ENCODE peak calls at places on chromosomes 13 and 19, in six cellular contexts. V is IMR-90, C is stomach, G is thyroid gland, J is testis, P is GM12892. A is an unnamed sample.

GRCh38 chr13:34587586-34587985 is 354.5 kb upstream of the NBEA start:
- DNase-seq in C (no peak), P (no peak), J (no peak), V (no peak), G (no peak), A (no peak)

GRCh38 chr13:50911051-50911690 is 1.6 kb downstream of the RNASEH2B start:
- DNase-seq in V (no peak), J (no peak), G (no peak), P (no peak), C (no peak), A (no peak)

GRCh38 chr13:64471916-64472315 is 2758.2 kb downstream of the PCDH9 start:
- DNase-seq in G (no peak), P (no peak), C (no peak), J (no peak), V (peak), A (no peak)

GRCh38 chr13:38685974-38686571 is 804 bp upstream of the FREM2 start:
- DNase-seq in V (no peak), C (no peak), G (peak), J (peak), P (no peak), A (peak)

GRCh38 chr19:16605552-16605951 is 22.5 kb downstream of the MED26 start:
- DNase-seq in P (no peak), C (no peak), J (no peak), V (no peak), G (peak), A (no peak)

GRCh38 chr19:23766951-23767350 is 8.3 kb upstream of the ZNF681 start:
- DNase-seq in P (no peak), G (no peak), V (no peak), J (no peak), C (no peak), A (no peak)

GRCh38 chr13:98975822-98976261 is 2.0 kb downstream of the DOCK9 start:
- DNase-seq in C (no peak), J (no peak), V (no peak), G (no peak), P (no peak), A (no peak)

GRCh38 chr19:41297628-41298326 is 12.2 kb upstream of the CCDC97 start:
- DNase-seq in V (no peak), C (peak), G (no peak), J (no peak), P (peak), A (peak)

GRCh38 chr13:41224113-41225110 is 30.0 kb upstream of the KBTBD7 start:
- DNase-seq in J (no peak), V (peak), C (no peak), G (no peak), P (no peak), A (no peak)

GRCh38 chr13:61086052-61086451 is 329.6 kb downstream of the PCDH20 start:
- DNase-seq in P (no peak), C (no peak), J (no peak), G (no peak), V (no peak), A (no peak)

GRCh38 chr19:12997225-12997966 is 2.1 kb downstream of the NFIX start:
- DNase-seq in G (no peak), V (no peak), C (no peak), P (no peak), J (no peak), A (no peak)

GRCh38 chr19:40245506-40246128 is 19.1 kb upstream of the CCNP start:
- DNase-seq in P (no peak), V (no peak), G (no peak), J (no peak), C (no peak), A (no peak)

GRCh38 chr13:110251227-110251791 is 55.6 kb downstream of the COL4A1 start:
- DNase-seq in P (no peak), C (no peak), V (no peak), G (no peak), J (peak), A (peak)

GRCh38 chr19:35164418-35164817 is 9.9 kb downstream of the FXYD5 start:
- DNase-seq in G (no peak), C (no peak), P (no peak), J (no peak), V (no peak), A (no peak)

GRCh38 chr19:18637644-18638630 is 1.1 kb downstream of the KLHL26 start:
- DNase-seq in C (peak), J (no peak), G (peak), P (no peak), V (no peak), A (peak)

GRCh38 chr19:38527466-38528136 is 90.2 kb downstream of the MAP4K1 start:
- DNase-seq in G (no peak), C (no peak), J (peak), V (no peak), P (no peak), A (no peak)

GRCh38 chr19:8630796-8631424 is 477 bp downstream of the NFILZ start:
- DNase-seq in V (no peak), P (no peak), G (no peak), J (no peak), C (no peak), A (no peak)

GRCh38 chr13:30976041-30976440 is 43.6 kb downstream of the TEX26 start:
- DNase-seq in P (no peak), G (no peak), V (no peak), C (no peak), J (no peak), A (no peak)

GRCh38 chr13:28545583-28546333 is 50.8 kb upstream of the FLT1 start:
- DNase-seq in V (no peak), P (no peak), J (no peak), C (no peak), G (no peak), A (no peak)

GRCh38 chr13:26219726-26220125 is 2.4 kb downstream of the RNF6 start:
- DNase-seq in G (no peak), P (no peak), C (no peak), V (peak), J (no peak), A (no peak)

GRCh38 chr13:93338906-93339305 is 112.3 kb downstream of the GPC6 start:
- DNase-seq in V (peak), J (no peak), P (no peak), G (no peak), C (no peak), A (no peak)

GRCh38 chr13:93336733-93337132 is 110.1 kb downstream of the GPC6 start:
- DNase-seq in G (no peak), V (no peak), C (no peak), P (no peak), J (no peak), A (no peak)

GRCh38 chr13:93338030-93338429 is 111.4 kb downstream of the GPC6 start:
- DNase-seq in C (no peak), G (no peak), J (no peak), P (no peak), V (no peak), A (no peak)

GRCh38 chr13:93341517-93341916 is 114.9 kb downstream of the GPC6 start:
- DNase-seq in G (no peak), V (no peak), C (no peak), J (no peak), P (no peak), A (no peak)

GRCh38 chr13:93339550-93339949 is 112.9 kb downstream of the GPC6 start:
- DNase-seq in V (no peak), G (no peak), C (no peak), P (no peak), J (no peak), A (no peak)
- TF ChIP-seq POLR2A in V (no peak), G (no peak), C (no peak), P (no peak), J (no peak), A (no peak)

GRCh38 chr19:1470864-1471513 is 8.0 kb downstream of the C19orf25 start:
- DNase-seq in G (no peak), V (no peak), C (no peak), P (no peak), J (no peak), A (peak)
- TF ChIP-seq POLR2A in G (no peak), V (no peak), C (no peak), P (peak), J (no peak), A (no peak)

GRCh38 chr13:19959831-19960672 is 1.5 kb downstream of the ZMYM2 start:
- DNase-seq in C (peak), J (peak), G (peak), P (peak), V (peak), A (peak)
- TF ChIP-seq POLR2A in C (no peak), J (no peak), G (peak), P (no peak), V (no peak), A (peak)

GRCh38 chr19:11435833-11436313 is 438 bp downstream of the PRKCSH start:
- DNase-seq in C (no peak), J (no peak), G (no peak), P (no peak), V (peak), A (no peak)
- TF ChIP-seq POLR2A in C (no peak), J (no peak), G (no peak), P (peak), V (no peak), A (no peak)

DNA sequence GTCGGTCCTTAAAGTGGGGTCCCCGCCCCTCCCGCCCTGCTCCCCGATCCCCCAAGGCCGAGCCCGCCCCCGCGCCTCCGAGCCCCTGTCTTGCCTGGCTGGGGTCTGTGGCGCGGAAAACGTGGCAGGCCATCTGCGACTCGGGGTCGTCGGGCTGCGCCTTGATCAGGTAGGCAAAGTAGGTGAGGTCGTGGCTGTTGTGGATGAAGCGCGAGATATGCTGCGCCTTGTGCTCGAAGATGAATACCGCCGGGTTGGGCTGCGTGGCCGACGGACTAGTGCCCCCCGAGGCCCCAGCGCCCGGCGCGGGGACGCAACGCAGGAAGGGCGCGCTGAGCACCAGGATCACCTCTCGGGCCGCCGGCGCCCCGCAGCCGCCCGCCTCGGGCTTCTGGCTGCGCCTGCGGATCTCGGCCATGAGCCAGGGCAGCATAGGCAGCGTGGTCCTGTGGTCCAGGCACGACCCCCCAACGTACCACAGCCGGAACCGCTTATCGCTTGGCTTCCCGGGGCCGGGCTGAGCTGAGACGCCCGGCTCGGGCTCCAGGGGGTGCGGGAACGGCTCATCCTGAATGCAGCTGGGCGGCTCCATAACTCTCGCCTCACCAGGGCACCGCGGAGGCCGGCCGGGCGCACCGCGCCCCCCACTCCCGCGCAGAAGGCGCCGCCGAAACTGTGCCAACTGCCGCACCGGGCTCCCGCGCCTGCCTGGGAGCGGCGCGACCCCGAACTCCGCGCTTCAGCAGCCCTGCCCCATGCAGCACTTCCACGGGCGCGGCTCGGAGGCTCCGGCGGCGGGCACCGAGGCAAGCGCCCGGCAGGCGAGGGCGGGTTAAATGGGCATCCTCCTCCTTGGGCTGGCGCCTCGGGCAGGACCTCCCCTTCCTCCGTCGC is 546 bp downstream of the TBC1D4 start:
- DNase-seq in P (peak), J (peak), V (no peak), G (peak), C (peak), A (peak)
- TF ChIP-seq POLR2A in P (no peak), J (no peak), V (no peak), G (no peak), C (no peak), A (no peak)

GRCh38 chr19:2782936-2783780 is at the start of gene SGTA:
- DNase-seq in C (peak), V (peak), P (peak), G (peak), J (peak), A (peak)
- TF ChIP-seq POLR2A in C (peak), V (peak), P (peak), G (peak), J (peak), A (peak)

GRCh38 chr19:4868286-4868834 is 893 bp upstream of the PLIN3 start:
- DNase-seq in J (no peak), P (no peak), V (no peak), G (no peak), C (no peak), A (no peak)

GRCh38 chr19:4870025-4870700 is 2.7 kb upstream of the PLIN3 start:
- DNase-seq in G (no peak), P (no peak), C (peak), J (peak), V (peak), A (peak)

GRCh38 chr19:4871711-4872110 is 4.2 kb upstream of the PLIN3 start:
- DNase-seq in V (no peak), P (no peak), G (no peak), J (no peak), C (no peak), A (no peak)

GRCh38 chr19:4866595-4867424 is 657 bp downstream of the PLIN3 start:
- DNase-seq in J (peak), V (peak), C (peak), G (peak), P (peak), A (peak)

GRCh38 chr19:4867534-4868285 is at the start of gene PLIN3:
- DNase-seq in V (peak), C (peak), P (peak), J (peak), G (peak), A (peak)
- TF ChIP-seq POLR2A in V (no peak), C (no peak), P (no peak), J (peak), G (peak), A (no peak)

A was measured in body of pancreas.